ENCODE peak calls at places on chromosome 14, in five cellular contexts. N is body of pancreas, M is gastrocnemius medialis, C is stomach, D is transverse colon. G is an unnamed sample.

GRCh38 chr14:92768795-92769194 is 20.4 kb upstream of the LGMN start:
- DNase-seq in D (no peak), C (no peak), M (no peak), N (no peak), G (no peak)

GRCh38 chr14:76307786-76308780 is 67.9 kb upstream of the ESRRB start:
- DNase-seq in D (no peak), C (no peak), N (no peak), M (no peak), G (no peak)

GRCh38 chr14:53167602-53168328 is 14.6 kb upstream of the DDHD1 start:
- DNase-seq in N (no peak), D (no peak), M (no peak), C (no peak), G (no peak)

GRCh38 chr14:69696633-69697557 is 70.0 kb upstream of the SRSF5 start:
- DNase-seq in D (no peak), M (no peak), C (no peak), N (no peak), G (no peak)

GRCh38 chr14:68784298-68784910 is 8.5 kb downstream of the ZFP36L1 start:
- DNase-seq in N (peak; percentile 97), M (no peak), D (peak; percentile 87), C (peak; percentile 81), G (peak; percentile 41)

GRCh38 chr14:96037891-96038557 is 1.1 kb upstream of the C14orf132 start:
- DNase-seq in D (peak; percentile 49), N (peak; percentile 45), M (peak; percentile 31), C (peak; percentile 57), G (no peak)

GRCh38 chr14:69848903-69849391 is 30.3 kb upstream of the SMOC1 start:
- DNase-seq in C (no peak), M (peak; percentile 69), N (peak; percentile 31), D (no peak), G (no peak)

GRCh38 chr14:32620724-32621123 is 291.6 kb downstream of the AKAP6 start:
- DNase-seq in N (no peak), M (no peak), C (no peak), D (no peak), G (no peak)

GRCh38 chr14:33916663-33917565 is 34.0 kb downstream of the EGLN3 start:
- DNase-seq in N (no peak), M (no peak), C (no peak), D (no peak), G (no peak)

GRCh38 chr14:72643317-72643801 is 250.5 kb downstream of the DPF3 start:
- DNase-seq in N (no peak), C (no peak), D (no peak), M (peak; percentile 50), G (no peak)

GRCh38 chr14:91272341-91273272 is 28.1 kb upstream of the GPR68 start:
- DNase-seq in C (no peak), N (no peak), D (no peak), M (no peak), G (no peak)

GRCh38 chr14:34781242-34781641 is 66.8 kb upstream of the CFL2 start:
- DNase-seq in D (no peak), N (no peak), C (no peak), M (no peak), G (no peak)

GRCh38 chr14:91419044-91419397 is 1.4 kb upstream of the CCDC88C start:
- DNase-seq in N (no peak), M (no peak), D (no peak), C (peak; percentile 24), G (no peak)

GRCh38 chr14:73149753-73150152 is 13.4 kb downstream of the PSEN1 start:
- DNase-seq in M (no peak), N (no peak), D (no peak), C (no peak), G (no peak)

GRCh38 chr14:104428333-104428851 is 151.2 kb upstream of the C14orf180 start:
- DNase-seq in D (no peak), M (no peak), N (no peak), C (peak; percentile 19), G (no peak)

GRCh38 chr14:104700747-104701215 is 11.4 kb downstream of the INF2 start:
- DNase-seq in C (no peak), M (no peak), N (no peak), D (no peak), G (no peak)

GRCh38 chr14:61526405-61527312 is 168.7 kb upstream of the HIF1A start:
- DNase-seq in M (peak; percentile 60), C (peak; percentile 82), N (peak; percentile 96), D (no peak), G (no peak)

GRCh38 chr14:75982724-75983358 is 1.0 kb upstream of the TGFB3 start:
- DNase-seq in C (no peak), M (peak; percentile 51), D (peak; percentile 59), N (peak; percentile 85), G (peak; percentile 85)

GRCh38 chr14:51653096-51653814 is 1.5 kb downstream of the FRMD6 start:
- DNase-seq in M (no peak), N (no peak), C (no peak), D (no peak), G (no peak)

GRCh38 chr14:51652168-51653095 is 722 bp downstream of the FRMD6 start:
- DNase-seq in M (peak; percentile 16), N (peak; percentile 43), D (peak; percentile 35), C (peak; percentile 38), G (peak; percentile 71)

GRCh38 chr14:51653855-51654548 is 2.3 kb downstream of the FRMD6 start:
- DNase-seq in D (no peak), N (no peak), M (no peak), C (no peak), G (no peak)

GRCh38 chr14:51650721-51651387 is 856 bp upstream of the FRMD6 start:
- DNase-seq in N (peak; percentile 15), D (peak; percentile 17), M (peak; percentile 29), C (no peak), G (peak; percentile 48)

DNA sequence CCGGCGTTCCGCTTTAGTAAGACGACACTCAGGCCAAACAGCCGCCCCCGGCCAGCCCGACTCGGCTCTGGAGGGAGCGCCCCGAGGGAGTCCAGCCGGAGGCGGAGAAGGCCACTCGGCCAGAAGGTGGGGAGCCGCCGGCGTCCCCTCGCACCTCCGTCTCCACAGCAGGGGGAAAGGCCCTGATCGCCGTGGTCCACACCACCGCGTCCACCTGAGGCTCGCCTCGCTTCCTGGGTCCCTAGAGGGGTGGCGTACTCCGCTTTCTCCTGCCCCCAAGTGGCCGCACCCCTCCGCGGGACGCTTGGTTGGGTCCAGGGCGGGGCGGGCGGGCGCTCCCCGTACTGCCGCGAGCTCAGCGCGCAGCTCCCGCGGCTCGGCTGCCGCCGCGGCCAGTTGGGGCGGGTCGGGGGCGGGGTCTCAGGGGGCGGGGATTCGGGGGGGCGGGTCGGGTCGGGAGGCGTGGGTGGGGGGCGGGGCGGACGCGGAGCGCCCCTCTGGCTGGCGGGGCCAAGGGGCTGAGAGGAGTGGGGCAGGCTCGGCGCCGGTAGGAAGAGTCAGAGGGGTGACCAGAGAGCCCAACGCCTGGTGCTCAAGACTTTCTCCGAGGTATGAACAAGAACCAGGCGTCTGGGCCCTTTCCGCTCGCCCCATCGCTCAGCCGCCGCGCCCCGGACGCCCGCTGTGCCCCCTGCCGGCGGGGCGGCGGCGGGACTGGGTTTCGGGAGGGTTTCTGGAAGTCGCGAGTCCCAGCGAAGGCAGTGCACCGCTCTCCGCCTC is at the start of gene FRMD6:
- DNase-seq in C (peak; percentile 76), M (peak; percentile 75), D (peak; percentile 86), N (peak; percentile 81), G (peak; percentile 88)
- TF ChIP-seq POLR2A in C (peak; percentile 45), M (peak; percentile 35), D (peak; percentile 65), N (peak; percentile 74), G (peak; percentile 72)

GRCh38 chr14:31386271-31386670 is 34.1 kb downstream of the HEATR5A start:
- DNase-seq in D (no peak), M (no peak), N (no peak), C (no peak), G (no peak)
- H3K36me3 ChIP-seq in D (no peaks in the 10 kb centered on the region), M (peaks cover 3% of the 10 kb centered on the region), N (peaks cover 8% of the 10 kb centered on the region), C (peaks cover 76% of the 10 kb centered on the region), G (no peaks in the 10 kb centered on the region)

GRCh38 chr14:60508363-60508706 is 611 bp upstream of the SIX6 start:
- DNase-seq in C (no peak), D (no peak), N (no peak), M (no peak), G (no peak)

GRCh38 chr14:60509438-60510253 is 700 bp downstream of the SIX6 start:
- DNase-seq in C (no peak), D (no peak), N (no peak), M (no peak), G (no peak)

GRCh38 chr14:60510976-60511599 is 2.1 kb downstream of the SIX6 start:
- DNase-seq in C (no peak), M (no peak), N (no peak), D (no peak), G (no peak)

GRCh38 chr14:60508707-60509437 is at the start of gene SIX6:
- DNase-seq in C (no peak), D (no peak), M (no peak), N (no peak), G (no peak)

DNA sequence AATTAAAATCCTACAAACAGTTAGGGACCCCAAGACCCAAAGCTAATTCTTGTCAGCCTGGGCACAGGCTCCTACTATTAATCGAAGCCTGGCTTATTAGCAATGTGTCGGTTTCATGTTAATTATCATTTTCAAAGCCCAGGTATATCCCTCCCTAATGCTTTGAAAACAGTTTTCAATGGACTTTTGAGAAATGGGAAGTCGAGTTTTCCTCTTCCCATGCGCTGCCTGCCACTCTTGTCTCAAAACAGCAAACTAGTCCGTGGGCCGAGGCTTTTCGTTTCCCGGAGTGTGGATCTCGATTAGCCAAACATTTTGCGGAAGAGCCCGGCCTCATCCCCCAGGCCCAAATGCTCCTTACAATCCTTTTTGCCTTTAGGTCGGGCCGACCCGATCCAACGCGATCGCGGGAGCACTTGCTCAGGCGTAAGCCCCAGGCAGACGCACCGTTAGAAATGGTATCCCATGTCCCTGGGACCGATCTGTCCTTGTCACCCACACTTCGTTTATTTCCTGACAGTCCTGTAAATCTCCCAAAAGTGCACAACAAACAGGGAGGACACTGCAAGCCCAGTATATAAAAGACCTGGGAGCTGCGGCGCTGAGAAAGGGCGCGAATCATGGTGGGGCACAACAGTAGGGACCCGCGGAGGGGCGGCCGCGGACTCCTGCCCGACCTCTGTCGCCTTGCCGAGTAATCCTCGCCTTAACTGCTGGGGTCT is 1.5 kb downstream of the SIX6 start:
- DNase-seq in C (no peak), D (no peak), M (no peak), N (no peak), G (no peak)
- H3K9me3 ChIP-seq in C (no peaks in the 10 kb centered on the region), D (no peaks in the 10 kb centered on the region), M (no peaks in the 10 kb centered on the region), N (no peaks in the 10 kb centered on the region), G (no peaks in the 10 kb centered on the region)

GRCh38 chr14:25053585-25053984 is 3.6 kb upstream of the STXBP6 start:
- DNase-seq in N (no peak), C (no peak), D (no peak), M (no peak), G (no peak)

GRCh38 chr14:25050494-25051170 is 685 bp upstream of the STXBP6 start:
- DNase-seq in N (peak; percentile 24), C (no peak), D (no peak), M (no peak), G (no peak)

GRCh38 chr14:25052385-25052784 is 2.4 kb upstream of the STXBP6 start:
- DNase-seq in N (no peak), C (no peak), D (no peak), M (no peak), G (no peak)

GRCh38 chr14:25055005-25055404 is 5.1 kb upstream of the STXBP6 start:
- DNase-seq in C (no peak), N (no peak), M (no peak), D (no peak), G (no peak)

DNA sequence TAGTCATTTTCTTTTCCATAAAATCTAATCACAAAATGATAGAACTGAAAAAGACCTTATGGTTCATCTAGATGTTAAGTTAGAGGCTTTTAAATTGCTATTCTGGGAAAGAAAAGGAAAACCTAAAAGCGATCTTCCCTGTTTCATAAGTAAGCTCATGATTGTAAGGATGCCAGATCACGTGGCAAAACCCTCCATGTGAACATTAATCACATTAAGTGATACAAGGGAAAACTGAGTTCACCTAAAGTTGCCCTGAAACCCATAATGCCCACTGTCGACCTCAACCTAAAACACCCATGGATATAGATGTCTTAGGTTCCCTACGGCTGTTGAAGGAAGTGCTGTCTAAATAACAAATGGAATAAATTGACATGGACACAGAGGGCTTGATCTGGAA is 3.0 kb upstream of the STXBP6 start:
- DNase-seq in M (no peak), D (no peak), N (peak; percentile 48), C (no peak), G (no peak)
- TF ChIP-seq POLR2A in M (no peak), D (no peak), N (no peak), C (no peak), G (no peak)

G was measured in ovary.